ENCODE peak calls at places on chromosomes 4 and X, in eight cellular contexts. Z, A, U, O, L, V, H and X are unnamed samples.

GRCh38 chr4:168769416-168769815 is 240.6 kb downstream of the CBR4 start:
- DNase-seq in Z (peak), A (no peak), U (no peak), O (no peak), L (no peak), V (peak), H (peak), X (peak)

GRCh38 chr4:15457401-15458201 is 12.1 kb upstream of the CC2D2A start:
- DNase-seq in Z (peak), A (peak), U (no peak), O (no peak), L (no peak), V (peak), H (peak), X (peak)

GRCh38 chrX:116198810-116199209 is 28.3 kb downstream of the AGTR2 start:
- DNase-seq in Z (no peak), A (peak), U (no peak), O (no peak), L (no peak), V (peak), H (no peak), X (no peak)

GRCh38 chr4:72827968-72828367 is 241.5 kb downstream of the COX18 start:
- DNase-seq in Z (no peak), A (no peak), U (no peak), O (no peak), L (no peak), V (no peak), H (no peak), X (no peak)

GRCh38 chrX:139907078-139907477 is 25.8 kb downstream of the ATP11C start:
- DNase-seq in Z (no peak), A (no peak), U (no peak), O (no peak), L (no peak), V (no peak), H (no peak), X (no peak)

GRCh38 chrX:17377047-17377692 is 2.2 kb downstream of the NHS start:
- DNase-seq in Z (peak), A (no peak), U (no peak), O (no peak), L (no peak), V (peak), H (no peak), X (peak)

GRCh38 chr4:61182915-61183314 is 17.2 kb upstream of the ADGRL3 start:
- DNase-seq in Z (no peak), A (no peak), U (no peak), O (no peak), L (no peak), V (no peak), H (no peak), X (no peak)

GRCh38 chr4:7947927-7948326 is 8.3 kb upstream of the AFAP1 start:
- DNase-seq in Z (no peak), A (no peak), U (no peak), O (no peak), L (no peak), V (no peak), H (no peak), X (no peak)

GRCh38 chr4:169724251-169724650 is 33.5 kb downstream of the HPF1 start:
- DNase-seq in Z (peak), A (no peak), U (no peak), O (no peak), L (no peak), V (no peak), H (peak), X (no peak)

GRCh38 chr4:161260819-161261218 is 903.0 kb downstream of the FSTL5 start:
- DNase-seq in Z (no peak), A (no peak), U (no peak), O (no peak), L (no peak), V (no peak), H (no peak), X (no peak)

GRCh38 chr4:2818351-2818939 is 25.2 kb upstream of the ADD1 start:
- DNase-seq in Z (no peak), A (no peak), U (no peak), O (no peak), L (no peak), V (no peak), H (no peak), X (no peak)

GRCh38 chr4:96602661-96603060 is 762.8 kb downstream of the PDHA2 start:
- DNase-seq in Z (no peak), A (no peak), U (no peak), O (no peak), L (no peak), V (no peak), H (no peak), X (no peak)